ENCODE peak calls at places on chromosomes 4 and X, in six cellular contexts. B is heart left ventricle, V is ACHN, A is iris pigment epithelial cell, S is NCI-H1694 treated with DMSO at 0.1 percent for 48 hours, M is sigmoid colon. Z is an unnamed sample.

GRCh38 chr4:65193985-65194384 is 476.3 kb downstream of the EPHA5 start:
- DNase-seq in B (no peak), V (no peak), A (no peak), S (no peak), M (no peak), Z (no peak)

GRCh38 chr4:133465022-133465421 is 315.9 kb downstream of the PCDH10 start:
- DNase-seq in B (no peak), V (no peak), A (no peak), S (no peak), M (no peak), Z (no peak)

GRCh38 chrX:19990519-19991349 is at the start of gene BCLAF3:
- DNase-seq in B (peak), V (peak), A (peak), S (peak), M (peak), Z (peak)

GRCh38 chr4:113987382-113987930 is 8.0 kb upstream of the ARSJ start:
- DNase-seq in B (no peak), V (no peak), A (no peak), S (no peak), M (no peak), Z (no peak)

GRCh38 chrX:72020204-72020603 is 109.6 kb downstream of the NHSL2 start:
- DNase-seq in B (no peak), V (no peak), A (no peak), S (no peak), M (peak), Z (no peak)

GRCh38 chr4:6333301-6334202 is 63.9 kb downstream of the WFS1 start:
- DNase-seq in B (no peak), V (no peak), A (peak), S (no peak), M (no peak), Z (no peak)

GRCh38 chr4:40763228-40763716 is 13.5 kb downstream of the NSUN7 start:
- DNase-seq in B (no peak), V (peak), A (peak), S (no peak), M (no peak), Z (no peak)

GRCh38 chr4:33882246-33882990 is 2361.9 kb downstream of the ARAP2 start:
- DNase-seq in B (no peak), V (no peak), A (no peak), S (no peak), M (no peak), Z (no peak)

GRCh38 chr4:110139106-110139505 is 59.3 kb downstream of the ELOVL6 start:
- DNase-seq in B (no peak), V (no peak), A (no peak), S (no peak), M (no peak), Z (no peak)

GRCh38 chr4:187603093-187603395 is 392.5 kb upstream of the ZFP42 start:
- DNase-seq in B (no peak), V (no peak), A (peak), S (no peak), M (no peak), Z (no peak)

GRCh38 chr4:19123681-19124080 is 1102.1 kb upstream of the LCORL start:
- DNase-seq in B (no peak), V (peak), A (no peak), S (no peak), M (no peak), Z (no peak)

GRCh38 chr4:170729897-170730296 is 640.1 kb upstream of the AADAT start:
- DNase-seq in B (no peak), V (no peak), A (no peak), S (no peak), M (no peak), Z (no peak)

GRCh38 chr4:103938488-103938887 is 218.7 kb upstream of the TACR3 start:
- DNase-seq in B (no peak), V (no peak), A (no peak), S (no peak), M (no peak), Z (no peak)

GRCh38 chr4:5616331-5616950 is 91.9 kb downstream of the EVC2 start:
- DNase-seq in B (no peak), V (no peak), A (no peak), S (no peak), M (no peak), Z (no peak)

GRCh38 chrX:5876984-5877655 is 351.5 kb downstream of the NLGN4X start:
- DNase-seq in B (peak), V (peak), A (no peak), S (no peak), M (no peak), Z (no peak)

GRCh38 chr4:5890063-5890727 is 2.7 kb downstream of the CRMP1 start:
- DNase-seq in B (no peak), V (no peak), A (no peak), S (peak), M (no peak), Z (peak)

GRCh38 chr4:7124643-7125442 is 57.0 kb upstream of the GRPEL1 start:
- DNase-seq in B (no peak), V (peak), A (peak), S (peak), M (peak), Z (no peak)

GRCh38 chr4:16192067-16192466 is 34.2 kb downstream of the TAPT1 start:
- DNase-seq in B (no peak), V (no peak), A (no peak), S (no peak), M (no peak), Z (no peak)

GRCh38 chrX:13863326-13863725 is 46.4 kb upstream of the GPM6B start:
- DNase-seq in B (no peak), V (no peak), A (no peak), S (no peak), M (no peak), Z (no peak)

GRCh38 chrX:150456466-150456865 is 93.3 kb downstream of the MAMLD1 start:
- DNase-seq in B (no peak), V (no peak), A (peak), S (no peak), M (no peak), Z (no peak)

GRCh38 chr4:21979196-21979595 is 30.6 kb upstream of the KCNIP4 start:
- DNase-seq in B (no peak), V (no peak), A (no peak), S (no peak), M (no peak), Z (no peak)

GRCh38 chr4:40238700-40239548 is 42.1 kb downstream of the RHOH start:
- DNase-seq in B (no peak), V (no peak), A (no peak), S (no peak), M (no peak), Z (no peak)

GRCh38 chr4:142671516-142671915 is 174.6 kb downstream of the INPP4B start:
- DNase-seq in B (no peak), V (no peak), A (peak), S (no peak), M (no peak), Z (no peak)

GRCh38 chrX:140477987-140478386 is 26.9 kb downstream of the SOX3 start:
- DNase-seq in B (no peak), V (no peak), A (no peak), S (no peak), M (no peak), Z (no peak)

GRCh38 chr4:164949448-164950118 is 27.9 kb downstream of the TRIM61 start:
- DNase-seq in B (no peak), V (no peak), A (no peak), S (no peak), M (no peak), Z (no peak)

GRCh38 chr4:67875011-67875410 is 8.8 kb downstream of the TMPRSS11D start:
- DNase-seq in B (no peak), V (no peak), A (peak), S (no peak), M (no peak), Z (no peak)

GRCh38 chrX:42131856-42132255 is 208.5 kb upstream of the CASK start:
- DNase-seq in B (no peak), V (no peak), A (no peak), S (no peak), M (no peak), Z (no peak)

GRCh38 chr4:165364452-165365080 is 14.2 kb upstream of the CPE start:
- DNase-seq in B (no peak), V (no peak), A (no peak), S (no peak), M (no peak), Z (no peak)

GRCh38 chrX:50448565-50448964 is 22.1 kb downstream of the DGKK start:
- DNase-seq in B (no peak), V (peak), A (peak), S (no peak), M (no peak), Z (no peak)

GRCh38 chr4:85669204-85669603 is 194.3 kb downstream of the ARHGAP24 start:
- DNase-seq in B (no peak), V (no peak), A (no peak), S (no peak), M (no peak), Z (no peak)